ENCODE peak calls at places on chromosomes 6 and 20, in nine cellular contexts. One of them, this sample, is unnamed.

GRCh38 chr20:51752343-51752951 is 15.7 kb downstream of the ATP9A start:
- DNase-seq in SJCRH30: no peak
- DNase-seq in left lung: no peak
- DNase-seq in neuronal stem cell: no peak
- DNase-seq in IMR-90: peak; percentile 93
- DNase-seq in pancreas: no peak
- DNase-seq in brain microvascular endothelial cell: peak; percentile 55
- DNase-seq in heart left ventricle: no peak
- DNase-seq in ovary: no peak
- DNase-seq in this sample: peak; percentile 80

GRCh38 chr6:81998432-81998831 is 246.0 kb upstream of the TENT5A start:
- DNase-seq in left lung: no peak
- DNase-seq in ovary: no peak
- DNase-seq in neuronal stem cell: no peak
- DNase-seq in brain microvascular endothelial cell: peak; percentile 68
- DNase-seq in pancreas: no peak
- DNase-seq in SJCRH30: no peak
- DNase-seq in heart left ventricle: no peak
- DNase-seq in IMR-90: peak; percentile 84
- DNase-seq in this sample: no peak

GRCh38 chr6:132333639-132334516 is 67.4 kb downstream of the MOXD1 start:
- DNase-seq in ovary: no peak
- DNase-seq in IMR-90: peak; percentile 93
- DNase-seq in left lung: no peak
- DNase-seq in pancreas: peak; percentile 49
- DNase-seq in heart left ventricle: peak; percentile 40
- DNase-seq in SJCRH30: peak; percentile 81
- DNase-seq in neuronal stem cell: no peak
- DNase-seq in brain microvascular endothelial cell: peak; percentile 92
- DNase-seq in this sample: peak; percentile 59

GRCh38 chr6:36666726-36667591 is 11.6 kb upstream of the CDKN1A start:
- DNase-seq in SJCRH30: peak; percentile 87
- DNase-seq in ovary: peak; percentile 93
- DNase-seq in IMR-90: peak; percentile 96
- DNase-seq in pancreas: peak; percentile 88
- DNase-seq in heart left ventricle: peak; percentile 55
- DNase-seq in brain microvascular endothelial cell: peak; percentile 93
- DNase-seq in neuronal stem cell: peak; percentile 54
- DNase-seq in left lung: peak; percentile 88
- DNase-seq in this sample: peak; percentile 90

GRCh38 chr6:26420607-26421235 is 18.6 kb downstream of the BTN3A1 start:
- DNase-seq in ovary: peak; percentile 42
- DNase-seq in IMR-90: peak; percentile 42
- DNase-seq in neuronal stem cell: peak; percentile 9
- DNase-seq in pancreas: no peak
- DNase-seq in left lung: no peak
- DNase-seq in heart left ventricle: no peak
- DNase-seq in SJCRH30: peak; percentile 55
- DNase-seq in brain microvascular endothelial cell: peak; percentile 31
- DNase-seq in this sample: peak; percentile 17

GRCh38 chr6:10404799-10405524 is 9.9 kb downstream of the TFAP2A start:
- DNase-seq in pancreas: no peak
- DNase-seq in neuronal stem cell: no peak
- DNase-seq in ovary: no peak
- DNase-seq in brain microvascular endothelial cell: no peak
- DNase-seq in SJCRH30: peak; percentile 20
- DNase-seq in left lung: peak; percentile 67
- DNase-seq in heart left ventricle: no peak
- DNase-seq in IMR-90: no peak
- DNase-seq in this sample: peak; percentile 9

GRCh38 chr6:38997128-38997761 is 51.3 kb upstream of the GLP1R start:
- DNase-seq in neuronal stem cell: peak; percentile 39
- DNase-seq in ovary: no peak
- DNase-seq in heart left ventricle: peak; percentile 22
- DNase-seq in IMR-90: peak; percentile 12
- DNase-seq in pancreas: no peak
- DNase-seq in SJCRH30: peak; percentile 24
- DNase-seq in left lung: no peak
- DNase-seq in brain microvascular endothelial cell: peak; percentile 25
- DNase-seq in this sample: no peak

GRCh38 chr6:26473758-26474438 is 16.1 kb downstream of the BTN2A1 start:
- DNase-seq in IMR-90: peak; percentile 97
- DNase-seq in brain microvascular endothelial cell: peak; percentile 92
- DNase-seq in SJCRH30: peak; percentile 76
- DNase-seq in neuronal stem cell: peak; percentile 83
- DNase-seq in left lung: peak; percentile 82
- DNase-seq in pancreas: peak; percentile 61
- DNase-seq in heart left ventricle: peak; percentile 84
- DNase-seq in ovary: peak; percentile 62
- DNase-seq in this sample: peak; percentile 90

GRCh38 chr6:52552278-52552643 is 24.6 kb downstream of the TRAM2 start:
- DNase-seq in heart left ventricle: no peak
- DNase-seq in SJCRH30: peak; percentile 68
- DNase-seq in IMR-90: no peak
- DNase-seq in pancreas: no peak
- DNase-seq in brain microvascular endothelial cell: no peak
- DNase-seq in left lung: no peak
- DNase-seq in neuronal stem cell: no peak
- DNase-seq in ovary: no peak
- DNase-seq in this sample: no peak

GRCh38 chr20:12967932-12968331 is 40.8 kb upstream of the SPTLC3 start:
- DNase-seq in neuronal stem cell: no peak
- DNase-seq in SJCRH30: no peak
- DNase-seq in brain microvascular endothelial cell: no peak
- DNase-seq in heart left ventricle: no peak
- DNase-seq in IMR-90: no peak
- DNase-seq in left lung: no peak
- DNase-seq in ovary: no peak
- DNase-seq in pancreas: no peak
- DNase-seq in this sample: no peak

GRCh38 chr20:12966468-12967085 is 42.2 kb upstream of the SPTLC3 start:
- DNase-seq in heart left ventricle: no peak
- DNase-seq in pancreas: no peak
- DNase-seq in left lung: no peak
- DNase-seq in ovary: no peak
- DNase-seq in neuronal stem cell: no peak
- DNase-seq in brain microvascular endothelial cell: peak; percentile 55
- DNase-seq in IMR-90: peak; percentile 63
- DNase-seq in SJCRH30: no peak
- DNase-seq in this sample: peak; percentile 23

GRCh38 chr20:12963456-12963855 is 45.3 kb upstream of the SPTLC3 start:
- DNase-seq in pancreas: no peak
- DNase-seq in SJCRH30: no peak
- DNase-seq in neuronal stem cell: no peak
- DNase-seq in IMR-90: no peak
- DNase-seq in brain microvascular endothelial cell: no peak
- DNase-seq in heart left ventricle: no peak
- DNase-seq in left lung: no peak
- DNase-seq in ovary: no peak
- DNase-seq in this sample: no peak

GRCh38 chr20:12965880-12966270 is 42.9 kb upstream of the SPTLC3 start:
- DNase-seq in neuronal stem cell: peak; percentile 9
- DNase-seq in IMR-90: no peak
- DNase-seq in ovary: no peak
- DNase-seq in left lung: no peak
- DNase-seq in brain microvascular endothelial cell: no peak
- DNase-seq in heart left ventricle: no peak
- DNase-seq in SJCRH30: no peak
- DNase-seq in pancreas: no peak
- DNase-seq in this sample: no peak

GRCh38 chr20:12965212-12965879 is 43.4 kb upstream of the SPTLC3 start:
- DNase-seq in neuronal stem cell: no peak
- DNase-seq in heart left ventricle: no peak
- DNase-seq in left lung: no peak
- DNase-seq in IMR-90: no peak
- DNase-seq in pancreas: no peak
- DNase-seq in brain microvascular endothelial cell: no peak
- DNase-seq in SJCRH30: no peak
- DNase-seq in ovary: no peak
- DNase-seq in this sample: no peak
- H3K27ac ChIP-seq in neuronal stem cell: no peak overlapping the region
- H3K27ac ChIP-seq in heart left ventricle: no peak overlapping the region
- H3K27ac ChIP-seq in left lung: no peak overlapping the region
- H3K27ac ChIP-seq in IMR-90: no peak overlapping the region
- H3K27ac ChIP-seq in pancreas: no peak overlapping the region
- H3K27ac ChIP-seq in brain microvascular endothelial cell: no peak overlapping the region
- H3K27ac ChIP-seq in SJCRH30: no peak overlapping the region
- H3K27ac ChIP-seq in ovary: no peak overlapping the region
- H3K27ac ChIP-seq in this sample: no peak overlapping the region

GRCh38 chr6:74936886-74937285 is 269.0 kb downstream of the COL12A1 start:
- DNase-seq in neuronal stem cell: no peak
- DNase-seq in SJCRH30: no peak
- DNase-seq in left lung: no peak
- DNase-seq in IMR-90: peak; percentile 38
- DNase-seq in heart left ventricle: no peak
- DNase-seq in brain microvascular endothelial cell: no peak
- DNase-seq in ovary: no peak
- DNase-seq in pancreas: no peak
- DNase-seq in this sample: no peak

GRCh38 chr6:74942130-74942529 is 263.7 kb downstream of the COL12A1 start:
- DNase-seq in pancreas: no peak
- DNase-seq in neuronal stem cell: no peak
- DNase-seq in SJCRH30: no peak
- DNase-seq in brain microvascular endothelial cell: no peak
- DNase-seq in heart left ventricle: no peak
- DNase-seq in left lung: no peak
- DNase-seq in IMR-90: peak; percentile 48
- DNase-seq in ovary: no peak
- DNase-seq in this sample: no peak

GRCh38 chr6:74940211-74940610 is 265.6 kb downstream of the COL12A1 start:
- DNase-seq in neuronal stem cell: no peak
- DNase-seq in brain microvascular endothelial cell: no peak
- DNase-seq in SJCRH30: no peak
- DNase-seq in heart left ventricle: no peak
- DNase-seq in left lung: no peak
- DNase-seq in ovary: no peak
- DNase-seq in pancreas: no peak
- DNase-seq in IMR-90: peak; percentile 8
- DNase-seq in this sample: no peak

DNA sequence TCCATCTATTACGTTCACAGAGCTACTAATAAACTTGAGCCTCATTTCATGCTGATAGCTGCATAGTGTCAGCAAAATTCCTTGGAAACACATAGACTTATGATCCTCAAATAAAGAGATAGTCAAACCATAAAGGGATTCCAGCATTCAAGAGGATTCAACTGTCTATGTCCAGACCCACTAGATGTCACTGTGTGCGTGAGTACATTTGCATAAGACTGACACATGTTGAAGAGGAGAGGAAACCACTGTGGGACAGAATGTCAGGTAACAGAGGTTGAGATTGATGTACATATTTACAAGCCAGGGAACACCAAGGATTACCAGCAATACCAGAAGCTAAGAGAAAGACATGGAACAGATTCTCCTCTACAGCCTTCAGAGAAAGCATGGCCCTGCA is 266.5 kb downstream of the COL12A1 start:
- DNase-seq in ovary: no peak
- DNase-seq in pancreas: no peak
- DNase-seq in IMR-90: no peak
- DNase-seq in brain microvascular endothelial cell: no peak
- DNase-seq in SJCRH30: no peak
- DNase-seq in neuronal stem cell: no peak
- DNase-seq in heart left ventricle: no peak
- DNase-seq in left lung: no peak
- DNase-seq in this sample: no peak
- H3K27ac ChIP-seq in ovary: no peak overlapping the region
- H3K27ac ChIP-seq in pancreas: no peak overlapping the region
- H3K27ac ChIP-seq in IMR-90: no peak overlapping the region
- H3K27ac ChIP-seq in brain microvascular endothelial cell: no peak overlapping the region
- H3K27ac ChIP-seq in SJCRH30: no peak overlapping the region
- H3K27ac ChIP-seq in neuronal stem cell: no peak overlapping the region
- H3K27ac ChIP-seq in heart left ventricle: no peak overlapping the region
- H3K27ac ChIP-seq in left lung: no peak overlapping the region
- H3K27ac ChIP-seq in this sample: no peak overlapping the region

DNA sequence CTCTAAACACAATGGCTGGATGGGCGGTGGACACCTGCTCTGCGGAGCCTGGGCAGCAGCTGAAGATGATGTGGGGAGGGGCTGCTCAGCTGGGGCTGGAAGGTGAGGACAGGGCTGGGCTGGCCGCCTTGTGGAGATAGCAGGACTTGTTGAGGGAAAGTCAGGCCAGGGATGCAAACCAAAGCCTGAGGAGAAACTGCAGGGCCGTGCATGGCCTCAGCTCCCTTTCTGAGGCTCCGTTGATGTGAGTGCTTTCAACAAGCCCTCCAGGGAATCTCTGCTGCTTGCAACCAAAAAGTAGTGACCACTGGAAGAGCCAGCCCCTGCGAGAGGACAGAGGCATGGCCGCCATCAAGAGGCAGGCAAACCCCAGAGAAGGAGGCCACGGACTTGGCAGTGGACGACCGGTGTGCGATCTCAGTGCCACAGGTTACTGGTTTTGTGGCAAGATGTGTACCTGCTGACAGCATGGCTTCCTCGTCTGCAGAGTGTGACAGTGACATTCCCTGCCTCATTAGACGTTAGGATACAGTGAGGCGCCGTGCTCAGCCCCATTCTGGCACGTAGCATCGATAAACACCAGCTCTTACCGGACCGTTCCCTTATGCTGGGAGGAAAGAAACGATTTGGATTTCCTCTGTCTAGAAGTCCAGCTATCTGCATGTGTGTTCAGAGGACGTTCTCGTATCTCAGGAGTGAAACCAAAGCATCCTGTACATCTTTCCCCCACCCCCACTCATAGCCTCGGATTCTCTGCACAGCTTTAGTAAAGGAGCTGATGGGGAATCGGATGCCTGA is 37.9 kb downstream of the ERMARD start:
- DNase-seq in pancreas: no peak
- DNase-seq in neuronal stem cell: no peak
- DNase-seq in heart left ventricle: no peak
- DNase-seq in brain microvascular endothelial cell: no peak
- DNase-seq in IMR-90: no peak
- DNase-seq in left lung: peak; percentile 49
- DNase-seq in ovary: no peak
- DNase-seq in SJCRH30: no peak
- DNase-seq in this sample: peak; percentile 17
- H3K27ac ChIP-seq in pancreas: no peak overlapping the region
- H3K27ac ChIP-seq in neuronal stem cell: no peak overlapping the region
- H3K27ac ChIP-seq in heart left ventricle: no peak overlapping the region
- H3K27ac ChIP-seq in brain microvascular endothelial cell: no peak overlapping the region
- H3K27ac ChIP-seq in IMR-90: no peak overlapping the region
- H3K27ac ChIP-seq in left lung: no peak overlapping the region
- H3K27ac ChIP-seq in ovary: peak overlapping the region; percentile 90
- H3K27ac ChIP-seq in SJCRH30: no peak overlapping the region
- H3K27ac ChIP-seq in this sample: peak overlapping the region; percentile 76

DNA sequence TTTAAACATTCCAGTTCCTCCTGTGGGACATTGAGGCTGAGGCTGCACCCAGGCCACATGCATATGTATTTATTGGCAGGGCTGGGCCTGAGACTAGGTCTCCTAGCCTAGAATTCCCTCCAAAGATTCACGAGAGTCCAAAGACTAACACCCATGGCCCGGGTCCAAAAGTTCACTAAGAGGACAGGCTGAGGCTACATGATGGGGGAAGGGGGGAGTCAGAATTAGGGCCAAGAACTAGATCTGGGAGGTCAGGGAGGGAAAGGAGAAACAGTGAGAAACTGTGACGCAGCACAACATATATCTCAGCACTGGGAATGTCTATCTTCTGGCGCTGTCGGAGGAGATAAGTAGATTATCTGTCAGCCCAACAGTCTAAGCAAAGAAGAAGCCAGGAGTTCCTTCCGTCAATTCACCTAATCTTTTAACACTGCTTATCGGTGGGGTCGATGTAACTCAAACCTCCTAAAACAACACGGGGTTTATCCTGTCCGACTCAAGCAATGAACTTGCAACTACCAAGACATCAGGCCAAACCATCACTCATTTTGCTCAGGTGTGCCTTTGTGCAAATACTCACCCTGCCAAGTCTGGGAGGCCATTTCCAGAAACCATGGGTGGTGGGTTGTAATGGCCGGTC is 43.2 kb downstream of the SNX5 start:
- DNase-seq in IMR-90: no peak
- DNase-seq in pancreas: no peak
- DNase-seq in left lung: no peak
- DNase-seq in ovary: no peak
- DNase-seq in neuronal stem cell: no peak
- DNase-seq in brain microvascular endothelial cell: no peak
- DNase-seq in SJCRH30: no peak
- DNase-seq in heart left ventricle: no peak
- DNase-seq in this sample: no peak
- H3K27ac ChIP-seq in IMR-90: no peak overlapping the region
- H3K27ac ChIP-seq in pancreas: no peak overlapping the region
- H3K27ac ChIP-seq in left lung: no peak overlapping the region
- H3K27ac ChIP-seq in ovary: no peak overlapping the region
- H3K27ac ChIP-seq in neuronal stem cell: no peak overlapping the region
- H3K27ac ChIP-seq in brain microvascular endothelial cell: no peak overlapping the region
- H3K27ac ChIP-seq in SJCRH30: no peak overlapping the region
- H3K27ac ChIP-seq in heart left ventricle: no peak overlapping the region
- H3K27ac ChIP-seq in this sample: no peak overlapping the region

This sample was measured in RWPE1.